ENCODE peak calls at places on chromosomes 16 and 17, in five cellular contexts. J, L, N, W and Q are unnamed samples.

GRCh38 chr17:36578671-36579070 is 13.0 kb upstream of the DHRS11 start:
- DNase-seq in L (no peak), N (no peak), J (no peak), W (no peak), Q (no peak)

GRCh38 chr16:7217797-7218196 is 114.8 kb upstream of the RBFOX1 start:
- DNase-seq in N (no peak), J (no peak), W (no peak), L (no peak), Q (no peak)

GRCh38 chr16:66961065-66961744 is at the start of gene CES3:
- DNase-seq in J (peak), L (peak), N (peak), W (peak), Q (peak)

GRCh38 chr17:41613277-41614082 is 913 bp upstream of the KRT16 start:
- DNase-seq in L (peak), N (no peak), W (no peak), J (no peak), Q (no peak)

GRCh38 chr17:26731005-26731921 is 562.7 kb upstream of the WSB1 start:
- DNase-seq in L (peak), N (no peak), W (no peak), J (no peak), Q (no peak)

GRCh38 chr17:72024457-72024856 is 96.4 kb upstream of the SOX9 start:
- DNase-seq in N (no peak), J (no peak), W (no peak), L (no peak), Q (no peak)

GRCh38 chr16:88379694-88380040 is 3.1 kb upstream of the ZNF469 start:
- DNase-seq in J (no peak), L (peak), N (no peak), W (no peak), Q (no peak)

GRCh38 chr16:65667013-65667578 is 545.2 kb upstream of the CDH11 start:
- DNase-seq in N (peak), W (no peak), L (no peak), J (no peak), Q (no peak)

GRCh38 chr17:71855000-71855399 is 265.8 kb upstream of the SOX9 start:
- DNase-seq in W (no peak), N (no peak), J (no peak), L (no peak), Q (peak)

GRCh38 chr16:22816475-22816874 is 2.5 kb downstream of the HS3ST2 start:
- DNase-seq in L (no peak), J (no peak), W (no peak), N (no peak), Q (peak)

GRCh38 chr17:57534863-57535651 is 210.0 kb downstream of the CCDC182 start:
- DNase-seq in L (no peak), J (no peak), W (no peak), N (peak), Q (peak)

GRCh38 chr17:18259621-18260331 is 686 bp upstream of the MIEF2 start:
- DNase-seq in J (no peak), N (no peak), L (no peak), W (no peak), Q (no peak)

GRCh38 chr17:59327136-59327878 is 4.1 kb upstream of the YPEL2 start:
- DNase-seq in W (no peak), J (no peak), L (no peak), N (no peak), Q (no peak)

GRCh38 chr16:85624646-85625045 is 11.5 kb downstream of the GSE1 start:
- DNase-seq in J (no peak), N (peak), W (no peak), L (no peak), Q (peak)

GRCh38 chr17:64077409-64077808 is 52.5 kb downstream of the ERN1 start:
- DNase-seq in L (no peak), W (no peak), N (no peak), J (no peak), Q (no peak)

GRCh38 chr17:79800325-79801155 is 3.7 kb upstream of the CBX8 start:
- DNase-seq in J (peak), L (peak), W (peak), N (peak), Q (peak)